ENCODE peak calls at places on chromosome 3, in four cellular contexts. B is PC-3, O is GM12865, L is BE2C. R is an unnamed sample.

GRCh38 chr3:188421151-188421821 is 267.3 kb downstream of the LPP start:
- DNase-seq in L (no peak), O (no peak), B (peak), R (no peak)

GRCh38 chr3:17233398-17233800 is 348.6 kb downstream of the PLCL2 start:
- DNase-seq in B (peak), O (peak), L (peak), R (peak)

GRCh38 chr3:42198709-42199108 is 67.3 kb downstream of the CCK start:
- DNase-seq in B (no peak), O (no peak), L (no peak), R (no peak)

GRCh38 chr3:16841906-16842709 is 42.6 kb upstream of the PLCL2 start:
- DNase-seq in B (no peak), O (peak), L (no peak), R (peak)

GRCh38 chr3:94665922-94666321 is 603.1 kb downstream of the NSUN3 start:
- DNase-seq in B (no peak), O (no peak), L (no peak), R (no peak)

GRCh38 chr3:64431717-64432116 is 206.5 kb upstream of the PRICKLE2 start:
- DNase-seq in L (no peak), B (no peak), O (no peak), R (no peak)

GRCh38 chr3:110314512-110315114 is 757.0 kb upstream of the NECTIN3 start:
- DNase-seq in B (peak), O (peak), L (peak), R (peak)

GRCh38 chr3:63069780-63070540 is 194.7 kb upstream of the CADPS start:
- DNase-seq in L (no peak), B (no peak), O (no peak), R (no peak)

GRCh38 chr3:45992820-45993219 is 2.8 kb downstream of the FYCO1 start:
- DNase-seq in B (no peak), L (no peak), O (peak), R (no peak)

GRCh38 chr3:65883614-65884013 is 155.1 kb downstream of the MAGI1 start:
- DNase-seq in L (no peak), O (no peak), B (peak), R (no peak)

GRCh38 chr3:190003730-190004129 is 117.0 kb downstream of the P3H2 start:
- DNase-seq in O (no peak), B (peak), L (no peak), R (no peak)

GRCh38 chr3:37967252-37967881 is 23.2 kb upstream of the VILL start:
- DNase-seq in B (peak), L (peak), O (peak), R (no peak)

DNA sequence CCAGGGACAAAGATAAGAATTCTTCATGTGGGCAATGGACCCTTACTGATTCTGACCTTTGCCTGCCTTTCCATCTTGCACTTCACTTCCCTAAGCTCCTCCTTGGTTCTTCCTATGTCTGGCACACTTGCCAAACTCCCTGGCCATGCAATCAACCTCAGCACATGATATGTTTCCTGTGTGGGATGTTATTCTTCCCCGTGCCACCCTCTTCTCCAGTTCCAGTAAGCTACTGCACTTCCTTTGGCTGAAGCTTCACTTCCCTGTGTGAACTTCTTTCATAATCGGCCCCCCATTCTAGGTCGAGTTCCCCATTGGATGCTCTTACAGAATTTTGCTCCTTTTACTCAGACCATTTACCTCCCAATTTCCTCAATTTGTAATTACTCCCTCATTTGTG is 10.7 kb upstream of the TASOR start:
- DNase-seq in O (no peak), B (no peak), L (no peak), R (no peak)
- H3K4me3 ChIP-seq in O (no peak), B (no peak), L (no peak), R (no peak)

DNA sequence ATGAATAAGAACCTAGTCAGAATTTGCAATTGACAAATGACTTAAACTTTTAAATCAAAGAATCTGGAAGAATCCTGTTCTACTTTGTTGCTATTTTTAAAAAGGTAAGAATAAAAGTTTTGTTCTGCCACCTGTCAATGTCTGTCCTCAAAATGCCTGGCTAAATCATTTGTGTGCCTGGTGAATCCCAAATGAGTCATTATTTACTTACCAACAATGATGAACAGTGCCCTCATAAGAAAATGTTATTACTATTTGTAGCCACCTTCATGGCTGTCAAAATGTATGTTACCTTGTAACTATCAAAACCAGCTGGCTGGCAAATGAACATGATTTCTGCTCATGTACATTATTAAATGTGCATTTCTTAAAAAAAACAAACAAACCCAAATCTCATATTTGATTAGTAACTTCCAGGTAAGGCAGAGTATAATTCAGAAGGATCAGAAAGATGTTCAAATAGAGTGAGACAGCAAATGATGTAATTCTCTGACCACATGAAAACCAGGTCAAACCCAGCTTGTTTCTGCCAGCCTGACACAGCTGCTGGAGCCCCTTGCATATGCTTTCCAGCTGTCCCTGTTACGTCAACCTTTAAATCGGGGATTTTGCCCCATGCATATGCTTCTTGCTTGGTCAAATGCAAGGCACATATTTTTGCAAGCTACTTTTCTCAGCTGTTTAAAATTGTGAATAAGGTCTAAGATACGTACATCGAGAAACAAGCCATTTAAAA is 137.9 kb downstream of the SSR3 start:
- DNase-seq in O (peak), B (peak), L (peak), R (no peak)
- TF ChIP-seq CTCF in O (no peak), B (no peak), L (no peak), R (no peak)

GRCh38 chr3:123447749-123448502 is 964 bp downstream of the ADCY5 start:
- DNase-seq in B (no peak), O (no peak), L (no peak), R (no peak)
- H3K4me3 ChIP-seq in B (no peak), O (no peak), L (no peak), R (no peak)

DNA sequence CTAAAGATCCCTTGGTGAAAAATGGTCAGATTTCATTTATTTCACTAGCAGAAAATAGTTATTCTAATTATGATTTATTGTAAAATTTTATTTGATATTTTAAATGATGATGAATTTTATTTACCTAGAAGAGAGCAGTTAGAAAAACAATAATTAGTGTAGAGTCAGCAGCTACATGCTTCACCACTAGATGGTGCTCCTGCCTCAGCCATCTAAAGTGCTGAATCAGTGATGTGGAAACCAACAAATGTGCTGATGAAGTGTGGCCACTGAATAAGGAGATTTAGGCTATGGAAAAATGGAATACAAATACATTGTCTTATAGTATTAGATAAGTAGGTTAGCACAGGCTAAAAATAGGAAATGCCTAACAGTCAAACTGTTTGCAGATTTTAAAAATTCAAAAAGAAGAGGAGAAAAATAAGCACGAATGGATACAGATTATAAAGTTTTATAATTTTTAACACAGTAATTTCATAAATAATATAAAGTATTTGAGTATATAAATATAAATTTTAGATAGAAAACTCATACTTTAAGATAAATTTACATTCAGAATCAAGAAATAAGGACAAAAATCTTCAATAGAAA is 109.8 kb downstream of the PPP2R3A start:
- DNase-seq in B (peak), L (peak), O (peak), R (peak)
- TF ChIP-seq CTCF in B (peak), L (peak), O (peak), R (peak)

DNA sequence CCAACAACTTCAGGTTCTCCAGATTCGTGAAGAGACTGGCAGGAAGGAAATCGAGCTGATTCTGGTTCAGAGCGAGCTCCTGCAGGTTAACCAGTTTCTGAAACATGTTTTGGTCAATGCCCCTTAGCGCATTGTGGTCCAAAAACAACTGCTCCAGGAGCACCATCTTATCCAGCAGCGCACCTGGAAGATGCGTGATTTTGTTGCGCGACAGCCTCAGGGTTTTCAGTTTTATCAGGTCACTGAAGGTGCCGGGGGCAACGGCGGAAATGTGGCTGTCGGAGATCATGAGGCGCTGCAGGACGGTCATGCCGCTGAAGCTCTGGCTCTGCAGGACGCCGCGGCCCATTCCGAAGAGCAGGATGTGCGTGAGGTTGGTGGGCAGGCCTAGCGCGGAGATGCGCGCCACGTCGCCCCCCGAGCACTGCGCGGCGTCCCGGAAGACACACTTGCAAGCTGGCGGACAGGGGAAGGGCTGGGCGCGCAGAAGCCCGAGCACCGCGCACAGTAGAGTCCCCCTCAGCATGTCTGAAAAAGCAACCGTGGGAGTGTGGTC is 1.2 kb downstream of the GP5 start:
- DNase-seq in L (peak), B (no peak), O (peak), R (peak)
- H3K4me3 ChIP-seq in L (peak), B (no peak), O (no peak), R (no peak)

GRCh38 chr3:142888099-142888483 is 792 bp downstream of the PCOLCE2 start:
- DNase-seq in B (peak), O (no peak), L (peak), R (no peak)
- TF ChIP-seq CTCF in B (no peak), O (no peak), L (no peak), R (no peak)

DNA sequence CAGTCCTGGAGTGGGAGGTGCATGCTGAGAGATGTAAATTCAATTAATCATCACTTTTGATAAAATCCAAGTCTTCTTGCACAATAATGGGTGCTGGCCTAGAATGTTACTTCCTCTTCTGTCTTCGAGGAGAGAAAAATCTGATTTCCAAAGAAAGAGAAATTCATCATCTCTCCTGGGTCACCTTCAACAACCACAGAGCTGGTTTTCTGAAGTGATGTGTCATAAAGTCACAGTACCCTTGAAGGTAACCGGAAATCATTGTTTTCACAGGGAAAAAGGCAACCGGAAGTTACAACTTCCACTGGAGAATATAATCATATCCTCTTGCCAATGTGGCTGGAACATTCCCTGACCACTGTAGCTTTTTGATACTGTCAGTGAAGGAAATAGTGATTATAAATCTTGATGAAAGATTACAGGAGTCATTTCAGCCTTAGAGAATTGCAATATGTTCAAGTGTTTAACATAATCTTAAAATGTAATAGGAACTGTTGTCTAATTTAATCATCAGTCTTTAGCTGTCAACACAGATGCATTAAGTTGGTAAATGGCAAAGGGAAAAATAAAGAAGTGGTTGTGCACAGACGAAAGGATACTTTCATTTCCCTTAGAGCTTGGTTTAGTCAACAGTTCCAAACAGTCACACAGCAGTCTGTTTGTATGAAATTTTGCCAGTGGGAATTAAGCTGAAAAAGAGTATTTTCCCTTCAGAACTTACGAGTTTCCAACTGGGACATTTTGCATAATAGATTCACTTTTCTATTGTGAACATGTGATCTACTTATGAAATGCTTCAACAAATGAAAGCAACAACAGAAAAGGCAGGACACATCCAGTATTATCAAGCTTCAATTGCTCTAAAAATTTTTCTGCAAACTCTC is 106.5 kb upstream of the SLC4A7 start:
- DNase-seq in O (no peak), B (peak), L (no peak), R (no peak)
- H3K4me3 ChIP-seq in O (no peak), B (no peak), L (no peak), R (no peak)

GRCh38 chr3:79517766-79518413 is 249.9 kb downstream of the ROBO1 start:
- DNase-seq in O (no peak), L (peak), B (peak), R (no peak)
- TF ChIP-seq CTCF in O (peak), L (peak), B (peak), R (peak)

DNA sequence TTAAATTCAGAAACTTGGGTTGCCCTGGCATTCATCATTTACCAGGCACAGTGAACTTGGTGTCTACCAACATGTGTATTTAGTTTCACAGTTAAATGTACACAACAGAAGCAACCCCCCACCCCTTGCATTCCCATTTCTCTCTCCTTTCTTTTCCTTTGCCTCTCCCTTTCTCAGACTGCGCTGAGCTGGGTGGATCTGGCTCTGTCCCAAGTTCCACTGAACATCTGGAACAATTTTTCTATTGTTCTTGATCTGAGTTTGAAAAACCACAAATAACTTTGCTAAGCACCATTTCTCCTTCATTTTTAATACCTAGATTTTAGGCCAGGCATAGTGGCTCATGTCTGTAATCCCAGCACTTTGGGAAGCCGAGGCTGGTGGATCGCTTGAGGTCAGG is 242.2 kb downstream of the ABHD5 start:
- DNase-seq in O (no peak), B (peak), L (no peak), R (no peak)
- H3K4me3 ChIP-seq in O (no peak), B (no peak), L (no peak), R (no peak)